ENCODE peak calls at places on chromosomes 13 and 19, in four cellular contexts. E is CD4-positive, CD25-positive, alpha-beta regulatory T cell; X is Kasumi-1; M is left cardiac atrium. G is an unnamed sample.
A peak's percentile ranks its signal among the peaks of the same experiment; 100 is the strongest.

GRCh38 chr19:1754651-1755466 is 1.6 kb downstream of the ONECUT3 start:
- DNase-seq in M (no peak), X (no peak), E (no peak), G (no peak)

GRCh38 chr13:48192536-48192935 is 40.5 kb upstream of the ITM2B start:
- DNase-seq in X (no peak), M (no peak), E (no peak), G (no peak)

GRCh38 chr13:113406321-113407102 is 42.6 kb upstream of the GRTP1 start:
- DNase-seq in M (no peak), E (no peak), X (no peak), G (no peak)

GRCh38 chr13:103287659-103288058 is 221.4 kb upstream of the SLC10A2 start:
- DNase-seq in E (no peak), M (no peak), X (no peak), G (no peak)

GRCh38 chr19:23901360-23901759 is 13.3 kb upstream of the ZNF726 start:
- DNase-seq in X (no peak), E (no peak), M (no peak), G (no peak)

GRCh38 chr19:46626441-46626840 is 1.6 kb upstream of the PTGIR start:
- DNase-seq in M (no peak), X (no peak), E (no peak), G (no peak)

GRCh38 chr13:113299951-113300350 is 2.9 kb downstream of the LAMP1 start:
- DNase-seq in E (no peak), X (no peak), M (no peak), G (peak; percentile 60)

GRCh38 chr13:107678075-107678689 is 537.2 kb downstream of the LIG4 start:
- DNase-seq in E (no peak), X (no peak), M (no peak), G (no peak)

GRCh38 chr19:50046649-50047503 is 21.1 kb downstream of the ZNF473 start:
- DNase-seq in M (peak; percentile 72), E (peak; percentile 41), X (peak; percentile 67), G (peak; percentile 63)

GRCh38 chr13:30713133-30713532 is 22.2 kb upstream of the ALOX5AP start:
- DNase-seq in X (peak; percentile 79), E (no peak), M (peak; percentile 53), G (peak; percentile 94)

GRCh38 chr19:16342002-16342715 is 17.5 kb downstream of the KLF2 start:
- DNase-seq in E (peak; percentile 43), M (peak; percentile 52), X (peak; percentile 35), G (peak; percentile 57)

GRCh38 chr13:113798200-113798811 is 39.3 kb downstream of the TMEM255B start:
- DNase-seq in M (no peak), X (no peak), E (no peak), G (no peak)

GRCh38 chr19:34173145-34173956 is 1.0 kb downstream of the LSM14A start:
- DNase-seq in X (peak; percentile 33), M (peak; percentile 49), E (no peak), G (peak; percentile 48)

GRCh38 chr13:46630419-46631183 is 77.6 kb downstream of the LRCH1 start:
- DNase-seq in E (no peak), M (no peak), X (no peak), G (no peak)

GRCh38 chr13:70424428-70424827 is 316.2 kb upstream of the KLHL1 start:
- DNase-seq in M (no peak), E (no peak), X (no peak), G (no peak)

GRCh38 chr19:29431332-29431731 is 94.5 kb upstream of the VSTM2B start:
- DNase-seq in E (no peak), X (no peak), M (no peak), G (no peak)

GRCh38 chr19:2691951-2692350 is 10.5 kb downstream of the GNG7 start:
- DNase-seq in M (no peak), E (no peak), X (no peak), G (no peak)

GRCh38 chr13:92821324-92821723 is 405.3 kb upstream of the GPC6 start:
- DNase-seq in X (no peak), M (no peak), E (no peak), G (no peak)

GRCh38 chr13:44433863-44434262 is 60.2 kb downstream of the SERP2 start:
- DNase-seq in E (no peak), X (no peak), M (no peak), G (no peak)

GRCh38 chr19:54164369-54165068 is 5.0 kb upstream of the LENG1 start:
- DNase-seq in E (peak; percentile 9), M (no peak), X (no peak), G (no peak)

GRCh38 chr19:22616659-22617058 is 17.5 kb upstream of the ZNF492 start:
- DNase-seq in M (no peak), E (no peak), X (no peak), G (no peak)

GRCh38 chr19:39151209-39151608 is 25.6 kb downstream of the PAK4 start:
- DNase-seq in X (no peak), E (no peak), M (no peak), G (no peak)

GRCh38 chr19:2207991-2208860 is 27.9 kb downstream of the PLEKHJ1 start:
- DNase-seq in M (peak; percentile 85), X (no peak), E (no peak), G (peak; percentile 41)

GRCh38 chr19:55667511-55667910 is 7.5 kb upstream of the EPN1 start:
- DNase-seq in X (no peak), E (no peak), M (no peak), G (no peak)

GRCh38 chr19:12721656-12722565 is 1.8 kb downstream of the TNPO2 start:
- DNase-seq in E (peak; percentile 48), X (peak; percentile 42), M (peak; percentile 83), G (peak; percentile 77)

GRCh38 chr19:23273594-23274412 is 23.6 kb upstream of the ZNF724 start:
- DNase-seq in X (peak; percentile 91), M (peak; percentile 93), E (peak; percentile 88), G (peak; percentile 96)

GRCh38 chr19:3073931-3074595 is 11.8 kb upstream of the TLE5 start:
- DNase-seq in X (no peak), E (no peak), M (peak; percentile 28), G (no peak)

GRCh38 chr19:32870154-32870573 is 597 bp upstream of the SLC7A9 start:
- DNase-seq in X (no peak), M (no peak), E (no peak), G (no peak)

G was measured in NB4.